ENCODE peak calls at places on chromosomes 13 and 19, in four cellular contexts. One of them, this sample, is unnamed.
A peak's percentile ranks its signal among the peaks of the same experiment; 100 is the strongest.

GRCh38 chr19:10027158-10027997 is 14.1 kb downstream of the RDH8 start:
- DNase-seq in left lobe of liver: peak; percentile 97
- DNase-seq in neuronal stem cell: peak; percentile 91
- DNase-seq in heart left ventricle: peak; percentile 96
- DNase-seq in this sample: peak; percentile 26

GRCh38 chr19:3499738-3500428 is 591 bp downstream of the DOHH start:
- DNase-seq in left lobe of liver: no peak
- DNase-seq in heart left ventricle: no peak
- DNase-seq in neuronal stem cell: no peak
- DNase-seq in this sample: no peak

GRCh38 chr13:71758823-71759222 is 108.2 kb downstream of the DACH1 start:
- DNase-seq in neuronal stem cell: peak; percentile 14
- DNase-seq in heart left ventricle: no peak
- DNase-seq in left lobe of liver: no peak
- DNase-seq in this sample: no peak

GRCh38 chr13:40996433-40997095 is 22.6 kb downstream of the ELF1 start:
- DNase-seq in neuronal stem cell: no peak
- DNase-seq in left lobe of liver: no peak
- DNase-seq in heart left ventricle: no peak
- DNase-seq in this sample: no peak

GRCh38 chr13:22102237-22102636 is 431.4 kb downstream of the FGF9 start:
- DNase-seq in neuronal stem cell: no peak
- DNase-seq in heart left ventricle: no peak
- DNase-seq in left lobe of liver: no peak
- DNase-seq in this sample: no peak

GRCh38 chr13:41603917-41604316 is 146.6 kb downstream of the RGCC start:
- DNase-seq in neuronal stem cell: no peak
- DNase-seq in left lobe of liver: no peak
- DNase-seq in heart left ventricle: no peak
- DNase-seq in this sample: no peak

GRCh38 chr19:48713864-48714755 is 5.4 kb downstream of the MAMSTR start:
- DNase-seq in left lobe of liver: peak; percentile 99
- DNase-seq in neuronal stem cell: peak; percentile 100
- DNase-seq in heart left ventricle: peak; percentile 99
- DNase-seq in this sample: peak; percentile 97

GRCh38 chr13:49450105-49450819 is 6.2 kb downstream of the SETDB2 start:
- DNase-seq in left lobe of liver: no peak
- DNase-seq in heart left ventricle: no peak
- DNase-seq in neuronal stem cell: no peak
- DNase-seq in this sample: no peak

GRCh38 chr19:7789447-7789846 is 26.4 kb downstream of the CLEC4M start:
- DNase-seq in neuronal stem cell: no peak
- DNase-seq in left lobe of liver: no peak
- DNase-seq in heart left ventricle: no peak
- DNase-seq in this sample: no peak

GRCh38 chr19:28609944-28610343 is 603.0 kb downstream of the UQCRFS1 start:
- DNase-seq in neuronal stem cell: no peak
- DNase-seq in heart left ventricle: no peak
- DNase-seq in left lobe of liver: no peak
- DNase-seq in this sample: no peak

GRCh38 chr19:57946316-57946715 is 1.2 kb downstream of the ZNF256 start:
- DNase-seq in left lobe of liver: no peak
- DNase-seq in heart left ventricle: no peak
- DNase-seq in neuronal stem cell: no peak
- DNase-seq in this sample: no peak

GRCh38 chr19:48726573-48726972 is 7.0 kb upstream of the MAMSTR start:
- DNase-seq in left lobe of liver: peak; percentile 42
- DNase-seq in heart left ventricle: no peak
- DNase-seq in neuronal stem cell: no peak
- DNase-seq in this sample: no peak

GRCh38 chr13:70893832-70894231 is 785.6 kb upstream of the KLHL1 start:
- DNase-seq in heart left ventricle: no peak
- DNase-seq in neuronal stem cell: no peak
- DNase-seq in left lobe of liver: no peak
- DNase-seq in this sample: no peak

GRCh38 chr13:48806522-48806921 is 152.8 kb downstream of the CYSLTR2 start:
- DNase-seq in neuronal stem cell: no peak
- DNase-seq in heart left ventricle: no peak
- DNase-seq in left lobe of liver: no peak
- DNase-seq in this sample: no peak

GRCh38 chr13:110345701-110346100 is 38.6 kb downstream of the COL4A2 start:
- DNase-seq in heart left ventricle: no peak
- DNase-seq in left lobe of liver: no peak
- DNase-seq in neuronal stem cell: no peak
- DNase-seq in this sample: no peak

GRCh38 chr19:35562336-35562735 is 1.1 kb downstream of the ATP4A start:
- DNase-seq in heart left ventricle: no peak
- DNase-seq in neuronal stem cell: no peak
- DNase-seq in left lobe of liver: no peak
- DNase-seq in this sample: no peak

GRCh38 chr13:36436811-36437210 is 4.5 kb downstream of the CCNA1 start:
- DNase-seq in neuronal stem cell: no peak
- DNase-seq in heart left ventricle: no peak
- DNase-seq in left lobe of liver: no peak
- DNase-seq in this sample: no peak

GRCh38 chr13:73971481-73971880 is 162.7 kb downstream of the KLF12 start:
- DNase-seq in heart left ventricle: no peak
- DNase-seq in left lobe of liver: no peak
- DNase-seq in neuronal stem cell: no peak
- DNase-seq in this sample: no peak

GRCh38 chr19:9070066-9070465 is 16.8 kb upstream of the OR1M1 start:
- DNase-seq in heart left ventricle: no peak
- DNase-seq in left lobe of liver: no peak
- DNase-seq in neuronal stem cell: peak; percentile 57
- DNase-seq in this sample: no peak

GRCh38 chr19:42422576-42423461 is 4.4 kb downstream of the LIPE start:
- DNase-seq in left lobe of liver: no peak
- DNase-seq in neuronal stem cell: no peak
- DNase-seq in heart left ventricle: no peak
- DNase-seq in this sample: peak; percentile 35

GRCh38 chr13:50123862-50124535 is 108.8 kb downstream of the KCNRG start:
- DNase-seq in heart left ventricle: peak; percentile 83
- DNase-seq in neuronal stem cell: peak; percentile 56
- DNase-seq in left lobe of liver: no peak
- DNase-seq in this sample: peak; percentile 46

GRCh38 chr19:44939668-44940067 is 2.4 kb upstream of the APOC4 start:
- DNase-seq in heart left ventricle: no peak
- DNase-seq in left lobe of liver: peak; percentile 77
- DNase-seq in neuronal stem cell: no peak
- DNase-seq in this sample: no peak

GRCh38 chr13:99398916-99399622 is 91.9 kb upstream of the GPR183 start:
- DNase-seq in left lobe of liver: no peak
- DNase-seq in neuronal stem cell: no peak
- DNase-seq in heart left ventricle: no peak
- DNase-seq in this sample: no peak

GRCh38 chr13:106102776-106103175 is 432.7 kb downstream of the EFNB2 start:
- DNase-seq in neuronal stem cell: no peak
- DNase-seq in left lobe of liver: no peak
- DNase-seq in heart left ventricle: no peak
- DNase-seq in this sample: no peak

GRCh38 chr19:40217921-40218890 is at the start of gene TTC9B:
- DNase-seq in left lobe of liver: no peak
- DNase-seq in neuronal stem cell: peak; percentile 67
- DNase-seq in heart left ventricle: no peak
- DNase-seq in this sample: no peak

GRCh38 chr13:108525867-108526266 is 103.5 kb upstream of the MYO16 start:
- DNase-seq in neuronal stem cell: no peak
- DNase-seq in heart left ventricle: no peak
- DNase-seq in left lobe of liver: no peak
- DNase-seq in this sample: no peak

GRCh38 chr19:12913011-12913561 is 6.0 kb downstream of the SYCE2 start:
- DNase-seq in heart left ventricle: peak; percentile 79
- DNase-seq in left lobe of liver: peak; percentile 61
- DNase-seq in neuronal stem cell: no peak
- DNase-seq in this sample: peak; percentile 78